ENCODE peak calls at places on chromosomes 6 and 20, in five cellular contexts. G, P, A, T and V are unnamed samples.
A peak's percentile ranks its signal among the peaks of the same experiment; 100 is the strongest.

GRCh38 chr20:64051532-64052325 is 2.3 kb upstream of the SOX18 start:
- DNase-seq in G (peak; percentile 63), P (peak; percentile 30), A (peak; percentile 84), T (no peak), V (no peak)

GRCh38 chr6:149331871-149332270 is 14.4 kb downstream of the TAB2 start:
- DNase-seq in G (no peak), P (no peak), A (no peak), T (no peak), V (no peak)

GRCh38 chr6:31906122-31906521 is 4.2 kb upstream of the ZBTB12 start:
- DNase-seq in G (no peak), P (no peak), A (no peak), T (no peak), V (no peak)

GRCh38 chr6:28410767-28411166 is 11.2 kb upstream of the ZSCAN12 start:
- DNase-seq in G (no peak), P (no peak), A (no peak), T (no peak), V (no peak)

GRCh38 chr6:125859691-125860210 is 69.0 kb downstream of the NCOA7 start:
- DNase-seq in G (no peak), P (no peak), A (no peak), T (no peak), V (no peak)

GRCh38 chr6:67252663-67253062 is 1382.4 kb upstream of the ADGRB3 start:
- DNase-seq in G (no peak), P (no peak), A (no peak), T (no peak), V (no peak)

GRCh38 chr20:7516631-7517051 is 423.6 kb downstream of the HAO1 start:
- DNase-seq in G (no peak), P (no peak), A (no peak), T (peak; percentile 18), V (no peak)

GRCh38 chr6:35142578-35142977 is 1.4 kb upstream of the TCP11 start:
- DNase-seq in G (no peak), P (no peak), A (no peak), T (no peak), V (no peak)

GRCh38 chr6:119076966-119077642 is 1.4 kb downstream of the FAM184A start:
- DNase-seq in G (no peak), P (no peak), A (no peak), T (no peak), V (no peak)

GRCh38 chr20:33947709-33948295 is 45.9 kb upstream of the RALY start:
- DNase-seq in G (no peak), P (no peak), A (no peak), T (no peak), V (no peak)

GRCh38 chr20:38184098-38184497 is 19.0 kb upstream of the TGM2 start:
- DNase-seq in G (no peak), P (no peak), A (no peak), T (no peak), V (peak; percentile 7)

GRCh38 chr6:152969688-152970418 is 13.0 kb downstream of the FBXO5 start:
- DNase-seq in G (no peak), P (no peak), A (no peak), T (no peak), V (no peak)

GRCh38 chr6:142781124-142781523 is 163.9 kb downstream of the HIVEP2 start:
- DNase-seq in G (no peak), P (no peak), A (no peak), T (no peak), V (no peak)

GRCh38 chr6:156590482-156590881 is 186.7 kb upstream of the ARID1B start:
- DNase-seq in G (no peak), P (no peak), A (peak; percentile 11), T (no peak), V (no peak)

GRCh38 chr6:168115748-168116445 is 36.9 kb upstream of the FRMD1 start:
- DNase-seq in G (peak; percentile 12), P (no peak), A (no peak), T (no peak), V (no peak)

GRCh38 chr6:96651816-96652215 is 88.9 kb downstream of the FHL5 start:
- DNase-seq in G (no peak), P (no peak), A (no peak), T (no peak), V (no peak)

GRCh38 chr6:56357616-56358373 is 110.4 kb upstream of the COL21A1 start:
- DNase-seq in G (no peak), P (no peak), A (no peak), T (no peak), V (no peak)

GRCh38 chr6:80523531-80523970 is 417.1 kb downstream of the BCKDHB start:
- DNase-seq in G (no peak), P (no peak), A (peak; percentile 23), T (no peak), V (no peak)

GRCh38 chr20:31665753-31666152 is 28.0 kb downstream of the COX4I2 start:
- DNase-seq in G (no peak), P (no peak), A (no peak), T (no peak), V (no peak)

GRCh38 chr20:8633366-8633765 is 435.5 kb upstream of the PLCB4 start:
- DNase-seq in G (no peak), P (no peak), A (no peak), T (peak; percentile 2), V (no peak)

GRCh38 chr20:17912916-17913315 is 55.7 kb downstream of the SNX5 start:
- DNase-seq in G (no peak), P (no peak), A (no peak), T (no peak), V (no peak)

GRCh38 chr6:116665464-116665863 is 3.1 kb downstream of the ZUP1 start:
- DNase-seq in G (no peak), P (no peak), A (no peak), T (no peak), V (no peak)

GRCh38 chr20:32278199-32278643 is 770 bp downstream of the KIF3B start:
- DNase-seq in G (no peak), P (no peak), A (no peak), T (no peak), V (no peak)

GRCh38 chr20:36230019-36230418 is 6.3 kb upstream of the AAR2 start:
- DNase-seq in G (no peak), P (no peak), A (no peak), T (no peak), V (no peak)

GRCh38 chr6:98787401-98787800 is 47.0 kb upstream of the POU3F2 start:
- DNase-seq in G (no peak), P (no peak), A (no peak), T (no peak), V (no peak)

GRCh38 chr20:17480696-17481095 is 50.5 kb downstream of the BFSP1 start:
- DNase-seq in G (no peak), P (no peak), A (no peak), T (no peak), V (no peak)

GRCh38 chr6:154805288-154805911 is 72.2 kb downstream of the SCAF8 start:
- DNase-seq in G (no peak), P (no peak), A (no peak), T (peak; percentile 13), V (no peak)

GRCh38 chr20:54219751-54220426 is 12.0 kb downstream of the PFDN4 start:
- DNase-seq in G (no peak), P (no peak), A (no peak), T (no peak), V (no peak)

GRCh38 chr20:38528167-38528566 is 52.8 kb upstream of the ADIG start:
- DNase-seq in G (no peak), P (no peak), A (no peak), T (no peak), V (no peak)

GRCh38 chr6:128131566-128131965 is 230.7 kb upstream of the THEMIS start:
- DNase-seq in G (no peak), P (no peak), A (no peak), T (no peak), V (no peak)

GRCh38 chr6:137746264-137746663 is 120.8 kb upstream of the TNFAIP3 start:
- DNase-seq in G (no peak), P (no peak), A (no peak), T (no peak), V (no peak)

GRCh38 chr6:35782424-35782823 is 1.6 kb downstream of the CLPSL1 start:
- DNase-seq in G (no peak), P (no peak), A (no peak), T (no peak), V (no peak)

GRCh38 chr6:119078449-119079287 is at the start of gene FAM184A:
- DNase-seq in G (peak; percentile 39), P (no peak), A (peak; percentile 95), T (peak; percentile 1), V (peak; percentile 28)

DNA sequence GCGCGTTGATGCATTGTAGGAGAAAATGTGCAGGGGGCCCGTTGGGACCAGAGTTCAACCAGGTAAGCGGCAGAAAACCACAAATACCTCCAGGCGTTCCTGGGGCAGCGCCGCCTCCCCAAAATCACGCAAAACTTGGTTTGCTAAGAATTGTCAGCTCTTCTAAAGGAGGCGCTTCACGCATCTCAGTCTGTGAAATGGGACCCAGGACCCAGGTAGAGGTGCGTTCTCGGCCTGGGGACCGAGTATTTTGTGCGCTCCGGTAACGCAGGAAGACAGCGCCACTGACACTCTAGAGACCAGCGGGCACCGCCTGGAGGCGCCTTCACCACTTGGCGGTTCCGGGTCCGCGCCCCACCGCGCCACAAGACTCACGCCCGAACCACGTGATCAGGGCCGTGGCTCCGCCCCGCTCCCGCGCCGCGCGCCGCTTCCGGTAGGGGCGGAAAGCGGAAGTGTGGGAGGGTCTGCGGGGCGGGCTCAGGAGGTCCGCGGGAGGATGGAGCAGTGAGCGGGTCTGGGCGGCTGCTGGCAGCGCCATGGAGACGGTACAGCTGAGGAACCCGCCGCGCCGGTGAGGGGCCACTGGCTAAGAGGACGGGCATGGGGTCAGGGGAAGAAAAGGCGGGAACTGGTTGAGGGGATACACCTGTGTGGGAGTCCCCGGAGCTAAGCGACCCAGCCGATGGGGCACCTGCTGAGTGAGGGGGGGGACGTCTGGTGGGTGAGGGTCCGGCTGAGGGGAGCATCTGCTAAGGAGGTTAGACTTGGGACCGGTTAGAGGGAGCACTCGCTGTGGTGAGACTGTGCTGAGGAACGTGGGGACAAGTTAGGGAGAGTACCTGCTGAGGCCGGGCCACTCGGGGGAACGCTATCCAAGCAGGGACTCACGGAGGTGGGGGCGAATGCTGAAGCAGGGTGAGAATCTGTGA is at the start of gene STK4:
- DNase-seq in G (peak; percentile 91), P (peak; percentile 76), A (peak; percentile 100), T (peak; percentile 35), V (peak; percentile 77)
- TF ChIP-seq CTCF in G (peak; percentile 52), P (peak; percentile 53), A (peak; percentile 49), T (peak; percentile 48), V (no peak)

DNA sequence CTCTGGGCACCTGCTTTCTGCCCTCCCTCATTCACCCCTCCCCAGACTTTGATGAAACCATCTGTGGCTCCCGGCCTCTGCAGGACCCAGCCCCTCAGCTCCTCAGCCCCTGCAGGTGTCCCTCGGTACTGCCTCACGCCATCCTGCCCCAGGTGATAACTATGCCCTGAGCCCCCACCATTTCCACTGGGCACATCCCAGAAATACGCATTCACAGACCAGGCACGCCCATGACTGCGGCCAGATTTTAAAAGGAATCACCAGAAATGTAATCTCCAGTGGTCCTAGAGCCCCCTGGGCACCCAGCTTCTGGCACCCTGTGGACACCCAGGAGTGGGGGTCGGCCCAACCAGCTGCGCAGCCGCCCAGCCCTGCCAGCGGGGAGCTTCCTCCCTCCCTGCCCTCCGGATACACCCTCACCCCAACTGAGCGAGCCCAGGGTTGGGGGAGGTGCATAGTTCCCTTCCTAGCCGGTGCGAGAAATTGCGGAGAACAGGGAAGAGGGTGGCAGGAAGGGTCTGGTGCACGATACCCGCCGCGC is 585 bp upstream of the NTSR1 start:
- DNase-seq in G (no peak), P (no peak), A (peak; percentile 54), T (no peak), V (no peak)
- TF ChIP-seq CTCF in G (no peak), P (no peak), A (no peak), T (peak; percentile 20), V (no peak)

GRCh38 chr6:150905769-150906168 is 40.3 kb downstream of the MTHFD1L start:
- DNase-seq in G (no peak), P (no peak), A (no peak), T (no peak), V (no peak)
- TF ChIP-seq CTCF in G (no peak), P (no peak), A (no peak), T (peak; percentile 36), V (no peak)

GRCh38 chr6:20946037-20946436 is 411.8 kb downstream of the CDKAL1 start:
- DNase-seq in G (no peak), P (no peak), A (no peak), T (no peak), V (no peak)
- TF ChIP-seq CTCF in G (no peak), P (no peak), A (no peak), T (no peak), V (no peak)